ENCODE peak calls at places on chromosomes 7 and 10, in ten cellular contexts. K, T, J, A, V, R, B, G, M and E are unnamed samples.

GRCh38 chr10:73581912-73582311 is 9.2 kb downstream of the USP54 start:
- DNase-seq in K (no peak), T (no peak), J (no peak), A (no peak), V (no peak), R (no peak), B (no peak), G (peak; percentile 62), M (no peak), E (no peak)

GRCh38 chr7:106858618-106859532 is 6.2 kb upstream of the PIK3CG start:
- DNase-seq in K (no peak), T (no peak), J (no peak), A (no peak), V (peak; percentile 84), R (peak; percentile 60), B (no peak), G (no peak), M (no peak), E (no peak)

GRCh38 chr7:120055300-120055699 is 217.7 kb upstream of the KCND2 start:
- DNase-seq in K (no peak), T (no peak), J (no peak), A (peak; percentile 12), V (no peak), R (peak; percentile 94), B (no peak), G (no peak), M (no peak), E (no peak)

GRCh38 chr7:780056-780455 is 52.2 kb upstream of the SUN1 start:
- DNase-seq in K (no peak), T (no peak), J (no peak), A (no peak), V (peak; percentile 71), R (no peak), B (no peak), G (no peak), M (no peak), E (no peak)

GRCh38 chr10:32379314-32379949 is 32.5 kb upstream of the EPC1 start:
- DNase-seq in K (no peak), T (no peak), J (peak; percentile 25), A (peak; percentile 58), V (no peak), R (peak; percentile 85), B (no peak), G (no peak), M (no peak), E (peak; percentile 71)

GRCh38 chr10:82278401-82279182 is 403.6 kb downstream of the NRG3 start:
- DNase-seq in K (no peak), T (no peak), J (no peak), A (no peak), V (no peak), R (no peak), B (no peak), G (no peak), M (no peak), E (no peak)

GRCh38 chr10:127983701-127984100 is 76.8 kb downstream of the PTPRE start:
- DNase-seq in K (no peak), T (no peak), J (no peak), A (no peak), V (no peak), R (no peak), B (no peak), G (no peak), M (no peak), E (no peak)

GRCh38 chr7:51102828-51103227 is 213.8 kb downstream of the COBL start:
- DNase-seq in K (no peak), T (no peak), J (no peak), A (no peak), V (no peak), R (peak; percentile 40), B (no peak), G (no peak), M (no peak), E (no peak)

GRCh38 chr10:26857991-26858706 is 2.6 kb downstream of the ABI1 start:
- DNase-seq in K (no peak), T (no peak), J (no peak), A (no peak), V (no peak), R (peak; percentile 43), B (no peak), G (no peak), M (no peak), E (no peak)

GRCh38 chr7:387132-388022 is 97.4 kb downstream of the FOXL3 start:
- DNase-seq in K (peak; percentile 34), T (no peak), J (no peak), A (no peak), V (peak; percentile 68), R (no peak), B (no peak), G (no peak), M (no peak), E (no peak)

GRCh38 chr10:104895541-104895940 is 254.5 kb downstream of the SORCS3 start:
- DNase-seq in K (no peak), T (no peak), J (no peak), A (no peak), V (no peak), R (no peak), B (no peak), G (no peak), M (no peak), E (no peak)

GRCh38 chr7:119720541-119720940 is 552.4 kb upstream of the KCND2 start:
- DNase-seq in K (no peak), T (no peak), J (no peak), A (peak; percentile 82), V (no peak), R (peak; percentile 81), B (no peak), G (no peak), M (no peak), E (peak; percentile 32)

GRCh38 chr7:7417414-7417813 is 118.3 kb downstream of the COL28A1 start:
- DNase-seq in K (no peak), T (no peak), J (no peak), A (no peak), V (no peak), R (no peak), B (no peak), G (no peak), M (no peak), E (no peak)

GRCh38 chr7:130384371-130384801 is 4.1 kb downstream of the CPA1 start:
- DNase-seq in K (no peak), T (no peak), J (no peak), A (no peak), V (no peak), R (no peak), B (no peak), G (no peak), M (peak; percentile 43), E (no peak)

GRCh38 chr10:31083765-31084184 is 52.1 kb upstream of the ZNF438 start:
- DNase-seq in K (peak; percentile 74), T (peak; percentile 23), J (peak; percentile 43), A (peak; percentile 24), V (no peak), R (peak; percentile 59), B (no peak), G (no peak), M (no peak), E (peak; percentile 60)

GRCh38 chr7:43666938-43667337 is 62.4 kb downstream of the COA1 start:
- DNase-seq in K (no peak), T (no peak), J (no peak), A (no peak), V (no peak), R (no peak), B (no peak), G (no peak), M (no peak), E (no peak)

GRCh38 chr10:79058899-79059771 is 9.6 kb upstream of the ZMIZ1 start:
- DNase-seq in K (peak; percentile 43), T (no peak), J (no peak), A (no peak), V (peak; percentile 43), R (no peak), B (no peak), G (no peak), M (no peak), E (no peak)

GRCh38 chr10:30182191-30183075 is 123.0 kb upstream of the JCAD start:
- DNase-seq in K (no peak), T (no peak), J (no peak), A (peak; percentile 75), V (no peak), R (peak; percentile 85), B (no peak), G (no peak), M (no peak), E (no peak)

GRCh38 chr7:108080094-108080656 is 50.0 kb downstream of the LAMB4 start:
- DNase-seq in K (no peak), T (no peak), J (no peak), A (no peak), V (no peak), R (no peak), B (no peak), G (no peak), M (no peak), E (peak; percentile 94)

GRCh38 chr10:68625316-68625921 is 65.3 kb downstream of the TET1 start:
- DNase-seq in K (no peak), T (no peak), J (no peak), A (no peak), V (no peak), R (no peak), B (no peak), G (no peak), M (no peak), E (no peak)

GRCh38 chr7:142496545-142496991 is 238.7 kb upstream of the PRSS58 start:
- DNase-seq in K (no peak), T (no peak), J (no peak), A (peak; percentile 44), V (no peak), R (peak; percentile 27), B (no peak), G (peak; percentile 15), M (no peak), E (no peak)